ENCODE peak calls at places on chromosomes 2 and 18, in ten cellular contexts. B, N, U, K, Z, S, J, L, W and Q are unnamed samples. For H3K4me1, the result is how much of the 10 kb centered on the place peaks cover.

GRCh38 chr2:30229596-30229995 is 1.7 kb upstream of the LBH start:
- DNase-seq in W (no peak), J (no peak), L (no peak), N (no peak), U (no peak), S (no peak), B (no peak), Z (no peak), K (no peak), Q (no peak)

GRCh38 chr2:226060228-226060627 is 660.7 kb downstream of the NYAP2 start:
- DNase-seq in K (no peak), L (no peak), B (no peak), W (no peak), Z (no peak), U (no peak), S (no peak), N (no peak), J (no peak), Q (no peak)

GRCh38 chr18:50273203-50274043 is 7.1 kb upstream of the CFAP53 start:
- DNase-seq in S (no peak), W (no peak), N (no peak), B (no peak), J (no peak), K (no peak), L (no peak), Z (no peak), U (no peak), Q (no peak)

GRCh38 chr2:79857888-79858287 is 345.0 kb downstream of the CTNNA2 start:
- DNase-seq in S (no peak), L (no peak), J (no peak), N (no peak), Z (no peak), K (no peak), U (no peak), B (no peak), W (no peak), Q (no peak)

GRCh38 chr2:27807476-27807875 is 36.0 kb downstream of the MRPL33 start:
- DNase-seq in B (peak), K (no peak), J (peak), U (peak), S (no peak), L (no peak), W (peak), N (no peak), Z (peak), Q (peak)

GRCh38 chr2:196597531-196597930 is 42.0 kb upstream of the CCDC150 start:
- DNase-seq in S (no peak), U (no peak), Z (no peak), L (no peak), J (no peak), B (no peak), N (no peak), W (no peak), K (no peak), Q (no peak)

GRCh38 chr2:241774419-241775222 is 2.0 kb upstream of the GAL3ST2 start:
- DNase-seq in W (peak), J (no peak), N (peak), K (peak), S (peak), L (no peak), U (no peak), B (peak), Z (no peak), Q (no peak)

GRCh38 chr2:222025891-222026271 is 272.9 kb downstream of the PAX3 start:
- DNase-seq in J (no peak), K (no peak), L (no peak), U (no peak), B (no peak), N (peak), W (no peak), Z (no peak), S (no peak), Q (no peak)

GRCh38 chr2:191298306-191298705 is 53.1 kb downstream of the MYO1B start:
- DNase-seq in S (no peak), N (no peak), J (no peak), W (no peak), L (no peak), U (no peak), Z (no peak), B (no peak), K (no peak), Q (no peak)

GRCh38 chr18:13583567-13584245 is 142.7 kb downstream of the FAM210A start:
- DNase-seq in Z (peak), W (no peak), B (no peak), N (no peak), L (no peak), U (no peak), J (no peak), K (peak), S (no peak), Q (no peak)

GRCh38 chr2:55061534-55062344 is 11.5 kb upstream of the RTN4 start:
- DNase-seq in U (no peak), L (no peak), N (no peak), W (no peak), K (no peak), B (no peak), Z (no peak), S (no peak), J (peak), Q (no peak)

GRCh38 chr2:143732076-143732475 is 602.9 kb downstream of the ARHGAP15 start:
- DNase-seq in B (no peak), W (peak), S (no peak), J (no peak), K (no peak), Z (no peak), U (no peak), L (no peak), N (no peak), Q (no peak)

GRCh38 chr2:122150546-122150945 is 395.1 kb downstream of the TSN start:
- DNase-seq in Z (no peak), W (no peak), S (no peak), J (no peak), N (no peak), K (no peak), U (no peak), L (no peak), B (no peak), Q (no peak)

GRCh38 chr2:135473567-135473966 is 57.5 kb downstream of the ZRANB3 start:
- DNase-seq in S (no peak), B (no peak), J (no peak), W (peak), Z (no peak), K (no peak), L (peak), U (no peak), N (no peak), Q (no peak)

GRCh38 chr18:63970803-63971191 is 916 bp downstream of the SERPINB8 start:
- DNase-seq in K (peak), J (peak), W (peak), S (no peak), N (peak), Z (no peak), U (no peak), B (no peak), L (no peak), Q (peak)

GRCh38 chr2:213238753-213239591 is 45.3 kb upstream of the SPAG16 start:
- DNase-seq in N (no peak), K (no peak), B (no peak), W (peak), S (no peak), Z (no peak), L (no peak), J (no peak), U (no peak), Q (peak)

GRCh38 chr2:89829828-89830227 is 1138.4 kb downstream of the RPIA start:
- DNase-seq in S (no peak), N (no peak), B (no peak), U (no peak), Z (no peak), L (no peak), J (no peak), K (no peak), W (no peak), Q (no peak)

GRCh38 chr2:32865399-32866068 is 81.2 kb upstream of the LTBP1 start:
- DNase-seq in L (peak), J (no peak), B (no peak), Z (no peak), S (no peak), K (no peak), N (no peak), W (peak), U (no peak), Q (no peak)

GRCh38 chr2:66696856-66697255 is 261.9 kb downstream of the MEIS1 start:
- DNase-seq in B (no peak), N (no peak), S (no peak), L (no peak), U (no peak), Z (no peak), J (no peak), W (peak), K (no peak), Q (no peak)
- H3K4me1 ChIP-seq in B (under half), N (under half), S (under half), L (under half), U (under half), Z (under half), J (under half), W (under half), K (under half), Q (under half)

GRCh38 chr18:67232406-67232805 is 284.1 kb downstream of the DSEL start:
- DNase-seq in B (no peak), Z (no peak), J (no peak), U (no peak), N (no peak), K (no peak), W (peak), L (no peak), S (no peak), Q (no peak)

GRCh38 chr18:67232991-67233390 is 283.5 kb downstream of the DSEL start:
- DNase-seq in J (no peak), U (no peak), K (no peak), W (no peak), S (no peak), B (no peak), N (no peak), L (no peak), Z (no peak), Q (no peak)
- H3K27ac ChIP-seq in J (no peak), U (no peak), K (no peak), W (no peak), S (no peak), B (no peak), N (no peak), L (no peak), Z (no peak), Q (no peak)

GRCh38 chr2:129491251-129491817 is 488.1 kb upstream of the RAB6C start:
- DNase-seq in J (no peak), N (no peak), W (no peak), U (no peak), B (no peak), K (no peak), S (no peak), Z (no peak), L (no peak), Q (no peak)

GRCh38 chr2:129492528-129492927 is 486.9 kb upstream of the RAB6C start:
- DNase-seq in Z (no peak), N (no peak), J (no peak), K (no peak), L (no peak), B (no peak), W (no peak), U (no peak), S (no peak), Q (no peak)

GRCh38 chr2:129484999-129485398 is 494.5 kb upstream of the RAB6C start:
- DNase-seq in L (no peak), N (peak), Z (no peak), K (no peak), J (no peak), U (no peak), S (no peak), B (no peak), W (no peak), Q (no peak)

GRCh38 chr2:129490666-129491065 is 488.8 kb upstream of the RAB6C start:
- DNase-seq in S (no peak), Z (no peak), L (no peak), N (no peak), B (no peak), K (no peak), W (no peak), U (no peak), J (no peak), Q (no peak)
- H3K4me3 ChIP-seq in S (no peak), Z (no peak), L (no peak), N (no peak), B (no peak), K (no peak), W (no peak), U (no peak), J (no peak), Q (no peak)

DNA sequence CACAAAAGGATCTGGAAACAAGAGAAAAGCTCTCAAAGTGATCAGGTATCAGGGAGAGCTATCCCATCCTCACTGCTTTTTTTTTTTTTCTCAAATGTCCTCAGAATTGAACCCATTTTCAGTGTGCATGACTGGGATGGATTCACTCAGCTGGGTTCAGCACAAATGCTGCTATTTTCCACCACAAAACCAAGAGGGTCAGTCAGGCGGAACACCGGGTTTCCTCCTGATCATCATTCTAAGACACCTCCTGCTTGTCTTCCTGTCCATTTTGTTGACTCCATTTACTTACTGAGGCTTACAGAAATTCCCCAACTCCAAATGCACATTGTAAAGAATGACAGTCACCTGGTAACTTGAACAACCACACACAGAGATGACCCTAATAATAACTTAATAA is 39.9 kb downstream of the CYRIA start:
- DNase-seq in L (no peak), S (no peak), N (no peak), J (no peak), U (no peak), K (no peak), W (no peak), Z (no peak), B (no peak), Q (no peak)
- H3K4me1 ChIP-seq in L (under half), S (under half), N (under half), J (half or more), U (under half), K (under half), W (under half), Z (under half), B (under half), Q (under half)

GRCh38 chr18:55403555-55403954 is 184.4 kb downstream of the TCF4 start:
- DNase-seq in N (no peak), K (no peak), J (no peak), W (peak), B (no peak), L (no peak), U (no peak), Z (no peak), S (no peak), Q (no peak)
- H3K27ac ChIP-seq in N (no peak), K (peak), J (peak), W (peak), B (peak), L (peak), U (peak), Z (no peak), S (no peak), Q (no peak)

GRCh38 chr2:21746499-21746898 is 622.7 kb downstream of the TDRD15 start:
- DNase-seq in Z (no peak), U (no peak), S (no peak), N (no peak), W (no peak), B (no peak), J (no peak), L (no peak), K (no peak), Q (no peak)
- H3K4me3 ChIP-seq in Z (no peak), U (no peak), S (no peak), N (no peak), W (no peak), B (no peak), J (no peak), L (no peak), K (no peak), Q (no peak)

GRCh38 chr2:127078691-127079270 is 28.2 kb downstream of the BIN1 start:
- DNase-seq in J (no peak), L (no peak), S (no peak), W (no peak), N (no peak), U (no peak), Z (no peak), B (no peak), K (no peak), Q (no peak)
- H3K4me1 ChIP-seq in J (under half), L (under half), S (half or more), W (under half), N (under half), U (under half), Z (under half), B (half or more), K (under half), Q (under half)

DNA sequence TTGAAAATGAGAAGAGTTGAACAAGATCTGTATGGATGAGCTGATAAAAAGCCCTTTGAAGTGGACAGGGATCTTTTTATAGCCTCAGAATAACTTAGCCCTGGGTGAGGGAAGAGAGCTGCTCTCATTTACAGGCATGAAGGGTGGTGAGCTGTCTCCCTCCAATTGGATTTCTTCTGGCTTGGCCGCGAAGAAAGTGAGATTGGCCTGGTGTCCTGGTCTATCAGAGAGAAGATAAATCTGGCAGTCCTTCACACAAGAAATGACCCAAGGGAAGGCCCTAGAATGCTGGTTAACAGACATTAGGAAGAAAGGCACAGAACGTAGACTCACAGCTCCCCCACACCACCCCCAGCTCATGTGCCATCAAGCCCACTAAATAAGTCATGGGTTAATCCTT is 439.7 kb downstream of the TNS1 start:
- DNase-seq in S (no peak), W (no peak), B (no peak), L (no peak), K (no peak), Z (no peak), U (peak), N (no peak), J (no peak), Q (no peak)
- H3K27ac ChIP-seq in S (no peak), W (no peak), B (no peak), L (no peak), K (no peak), Z (no peak), U (peak), N (no peak), J (no peak), Q (no peak)